ENCODE peak calls at places on chromosomes 13 and 19, in nine cellular contexts. One of them, this sample, is unnamed.
A peak's percentile ranks its signal among the peaks of the same experiment; 100 is the strongest.

GRCh38 chr19:5654931-5655330 is 25.4 kb downstream of the MICOS13 start:
- DNase-seq in DMS153: no peak
- DNase-seq in caudate nucleus: no peak
- DNase-seq in activated CD8-positive, alpha-beta memory T cell treated with anti-CD3 and anti-CD28 coated beads, Interleukin-2, amount 10 ng/mL, durations not matched to agents 7 days and 5 days: no peak
- DNase-seq in ovary: no peak
- DNase-seq in activated CD4-positive, alpha-beta T cell treated with anti-CD3 and anti-CD28 coated beads, Interleukin-2, amount 50 U/mL, for 4 hours: no peak
- DNase-seq in CD4-positive, alpha-beta memory T cell: no peak
- DNase-seq in suprapubic skin: peak; percentile 40
- DNase-seq in HFF-Myc: no peak
- DNase-seq in this sample: no peak

GRCh38 chr19:4456566-4456842 is 1.1 kb downstream of the UBXN6 start:
- DNase-seq in DMS153: no peak
- DNase-seq in caudate nucleus: peak; percentile 21
- DNase-seq in activated CD8-positive, alpha-beta memory T cell treated with anti-CD3 and anti-CD28 coated beads, Interleukin-2, amount 10 ng/mL, durations not matched to agents 7 days and 5 days: peak; percentile 42
- DNase-seq in ovary: peak; percentile 58
- DNase-seq in activated CD4-positive, alpha-beta T cell treated with anti-CD3 and anti-CD28 coated beads, Interleukin-2, amount 50 U/mL, for 4 hours: no peak
- DNase-seq in CD4-positive, alpha-beta memory T cell: no peak
- DNase-seq in suprapubic skin: peak; percentile 66
- DNase-seq in HFF-Myc: no peak
- DNase-seq in this sample: peak; percentile 60

GRCh38 chr19:41893899-41894298 is 10.9 kb downstream of the ARHGEF1 start:
- DNase-seq in DMS153: no peak
- DNase-seq in caudate nucleus: no peak
- DNase-seq in activated CD8-positive, alpha-beta memory T cell treated with anti-CD3 and anti-CD28 coated beads, Interleukin-2, amount 10 ng/mL, durations not matched to agents 7 days and 5 days: no peak
- DNase-seq in ovary: no peak
- DNase-seq in activated CD4-positive, alpha-beta T cell treated with anti-CD3 and anti-CD28 coated beads, Interleukin-2, amount 50 U/mL, for 4 hours: no peak
- DNase-seq in CD4-positive, alpha-beta memory T cell: no peak
- DNase-seq in suprapubic skin: no peak
- DNase-seq in HFF-Myc: no peak
- DNase-seq in this sample: peak; percentile 40

GRCh38 chr13:84098273-84098672 is 216.0 kb upstream of the SLITRK1 start:
- DNase-seq in DMS153: no peak
- DNase-seq in caudate nucleus: no peak
- DNase-seq in activated CD8-positive, alpha-beta memory T cell treated with anti-CD3 and anti-CD28 coated beads, Interleukin-2, amount 10 ng/mL, durations not matched to agents 7 days and 5 days: no peak
- DNase-seq in ovary: no peak
- DNase-seq in activated CD4-positive, alpha-beta T cell treated with anti-CD3 and anti-CD28 coated beads, Interleukin-2, amount 50 U/mL, for 4 hours: no peak
- DNase-seq in CD4-positive, alpha-beta memory T cell: no peak
- DNase-seq in suprapubic skin: no peak
- DNase-seq in HFF-Myc: no peak
- DNase-seq in this sample: no peak

GRCh38 chr13:75789451-75790197 is 153.5 kb downstream of the LMO7 start:
- DNase-seq in DMS153: no peak
- DNase-seq in caudate nucleus: no peak
- DNase-seq in activated CD8-positive, alpha-beta memory T cell treated with anti-CD3 and anti-CD28 coated beads, Interleukin-2, amount 10 ng/mL, durations not matched to agents 7 days and 5 days: no peak
- DNase-seq in ovary: no peak
- DNase-seq in activated CD4-positive, alpha-beta T cell treated with anti-CD3 and anti-CD28 coated beads, Interleukin-2, amount 50 U/mL, for 4 hours: no peak
- DNase-seq in CD4-positive, alpha-beta memory T cell: no peak
- DNase-seq in suprapubic skin: no peak
- DNase-seq in HFF-Myc: no peak
- DNase-seq in this sample: no peak

GRCh38 chr19:12090807-12091206 is 26.3 kb downstream of the ZNF844 start:
- DNase-seq in DMS153: no peak
- DNase-seq in caudate nucleus: peak; percentile 25
- DNase-seq in activated CD8-positive, alpha-beta memory T cell treated with anti-CD3 and anti-CD28 coated beads, Interleukin-2, amount 10 ng/mL, durations not matched to agents 7 days and 5 days: peak; percentile 74
- DNase-seq in ovary: peak; percentile 60
- DNase-seq in activated CD4-positive, alpha-beta T cell treated with anti-CD3 and anti-CD28 coated beads, Interleukin-2, amount 50 U/mL, for 4 hours: peak; percentile 47
- DNase-seq in CD4-positive, alpha-beta memory T cell: peak; percentile 34
- DNase-seq in suprapubic skin: peak; percentile 71
- DNase-seq in HFF-Myc: no peak
- DNase-seq in this sample: peak; percentile 13

GRCh38 chr13:49521216-49521615 is 25.5 kb downstream of the PHF11 start:
- DNase-seq in DMS153: no peak
- DNase-seq in caudate nucleus: no peak
- DNase-seq in activated CD8-positive, alpha-beta memory T cell treated with anti-CD3 and anti-CD28 coated beads, Interleukin-2, amount 10 ng/mL, durations not matched to agents 7 days and 5 days: no peak
- DNase-seq in ovary: no peak
- DNase-seq in activated CD4-positive, alpha-beta T cell treated with anti-CD3 and anti-CD28 coated beads, Interleukin-2, amount 50 U/mL, for 4 hours: no peak
- DNase-seq in CD4-positive, alpha-beta memory T cell: no peak
- DNase-seq in suprapubic skin: no peak
- DNase-seq in HFF-Myc: no peak
- DNase-seq in this sample: no peak

GRCh38 chr13:91046715-91047327 is 300.7 kb upstream of the MIR17HG start:
- DNase-seq in DMS153: no peak
- DNase-seq in caudate nucleus: no peak
- DNase-seq in activated CD8-positive, alpha-beta memory T cell treated with anti-CD3 and anti-CD28 coated beads, Interleukin-2, amount 10 ng/mL, durations not matched to agents 7 days and 5 days: no peak
- DNase-seq in ovary: no peak
- DNase-seq in activated CD4-positive, alpha-beta T cell treated with anti-CD3 and anti-CD28 coated beads, Interleukin-2, amount 50 U/mL, for 4 hours: no peak
- DNase-seq in CD4-positive, alpha-beta memory T cell: no peak
- DNase-seq in suprapubic skin: no peak
- DNase-seq in HFF-Myc: no peak
- DNase-seq in this sample: no peak

GRCh38 chr13:100339411-100339935 is 249.1 kb downstream of the GGACT start:
- DNase-seq in DMS153: no peak
- DNase-seq in caudate nucleus: no peak
- DNase-seq in activated CD8-positive, alpha-beta memory T cell treated with anti-CD3 and anti-CD28 coated beads, Interleukin-2, amount 10 ng/mL, durations not matched to agents 7 days and 5 days: no peak
- DNase-seq in ovary: no peak
- DNase-seq in activated CD4-positive, alpha-beta T cell treated with anti-CD3 and anti-CD28 coated beads, Interleukin-2, amount 50 U/mL, for 4 hours: no peak
- DNase-seq in CD4-positive, alpha-beta memory T cell: no peak
- DNase-seq in suprapubic skin: no peak
- DNase-seq in HFF-Myc: no peak
- DNase-seq in this sample: no peak

GRCh38 chr19:18274303-18274775 is at the start of gene IQCN:
- DNase-seq in DMS153: no peak
- DNase-seq in caudate nucleus: no peak
- DNase-seq in activated CD8-positive, alpha-beta memory T cell treated with anti-CD3 and anti-CD28 coated beads, Interleukin-2, amount 10 ng/mL, durations not matched to agents 7 days and 5 days: peak; percentile 65
- DNase-seq in ovary: peak; percentile 76
- DNase-seq in activated CD4-positive, alpha-beta T cell treated with anti-CD3 and anti-CD28 coated beads, Interleukin-2, amount 50 U/mL, for 4 hours: no peak
- DNase-seq in CD4-positive, alpha-beta memory T cell: no peak
- DNase-seq in suprapubic skin: peak; percentile 87
- DNase-seq in HFF-Myc: no peak
- DNase-seq in this sample: peak; percentile 39